ENCODE peak calls at places on chromosomes 7 and 10, in four cellular contexts. One of them, this sample, is unnamed.

GRCh38 chr7:79820387-79820786 is 314.2 kb upstream of the GNAI1 start:
- DNase-seq in A549: no peak
- DNase-seq in spleen: no peak
- DNase-seq in GM12891: no peak
- DNase-seq in this sample: no peak

GRCh38 chr10:131630772-131631258 is 270.0 kb upstream of the PPP2R2D start:
- DNase-seq in A549: peak; percentile 7
- DNase-seq in spleen: no peak
- DNase-seq in GM12891: no peak
- DNase-seq in this sample: no peak

GRCh38 chr7:73622909-73623797 is 1.2 kb downstream of the MLXIPL start:
- DNase-seq in A549: no peak
- DNase-seq in spleen: no peak
- DNase-seq in GM12891: no peak
- DNase-seq in this sample: no peak

GRCh38 chr7:130430841-130431713 is 9.7 kb downstream of the CEP41 start:
- DNase-seq in A549: no peak
- DNase-seq in spleen: no peak
- DNase-seq in GM12891: no peak
- DNase-seq in this sample: no peak

GRCh38 chr7:101099969-101100781 is 14.9 kb downstream of the TRIM56 start:
- DNase-seq in A549: peak; percentile 98
- DNase-seq in spleen: peak; percentile 85
- DNase-seq in GM12891: no peak
- DNase-seq in this sample: peak; percentile 97

GRCh38 chr7:129258649-129259389 is 34.0 kb downstream of the AHCYL2 start:
- DNase-seq in A549: no peak
- DNase-seq in spleen: no peak
- DNase-seq in GM12891: no peak
- DNase-seq in this sample: no peak

GRCh38 chr10:15626937-15627336 is 92.8 kb downstream of the ITGA8 start:
- DNase-seq in A549: no peak
- DNase-seq in spleen: no peak
- DNase-seq in GM12891: no peak
- DNase-seq in this sample: no peak

GRCh38 chr7:23471090-23471859 is 984 bp upstream of the IGF2BP3 start:
- DNase-seq in A549: peak; percentile 92
- DNase-seq in spleen: peak; percentile 77
- DNase-seq in GM12891: peak; percentile 60
- DNase-seq in this sample: peak; percentile 90

GRCh38 chr10:127996586-127996985 is 89.7 kb downstream of the PTPRE start:
- DNase-seq in A549: no peak
- DNase-seq in spleen: no peak
- DNase-seq in GM12891: no peak
- DNase-seq in this sample: no peak

GRCh38 chr7:155590215-155591023 is 44.1 kb upstream of the CNPY1 start:
- DNase-seq in A549: no peak
- DNase-seq in spleen: peak; percentile 91
- DNase-seq in GM12891: no peak
- DNase-seq in this sample: peak; percentile 11

GRCh38 chr7:128071801-128072200 is 40.6 kb upstream of the LRRC4 start:
- DNase-seq in A549: no peak
- DNase-seq in spleen: no peak
- DNase-seq in GM12891: no peak
- DNase-seq in this sample: no peak

GRCh38 chr7:103447073-103447960 is 1.3 kb upstream of the SLC26A5 start:
- DNase-seq in A549: peak; percentile 65
- DNase-seq in spleen: no peak
- DNase-seq in GM12891: peak; percentile 42
- DNase-seq in this sample: peak; percentile 67

GRCh38 chr10:99395750-99396445 is 34.5 kb downstream of the GOT1 start:
- DNase-seq in A549: no peak
- DNase-seq in spleen: no peak
- DNase-seq in GM12891: no peak
- DNase-seq in this sample: no peak

GRCh38 chr10:7206407-7207127 is 204.3 kb downstream of the SFMBT2 start:
- DNase-seq in A549: no peak
- DNase-seq in spleen: no peak
- DNase-seq in GM12891: no peak
- DNase-seq in this sample: no peak

GRCh38 chr7:23264916-23265458 is 18.4 kb downstream of the GPNMB start:
- DNase-seq in A549: no peak
- DNase-seq in spleen: no peak
- DNase-seq in GM12891: no peak
- DNase-seq in this sample: no peak

GRCh38 chr7:56287429-56288138 is 171.4 kb upstream of the NUPR2 start:
- DNase-seq in A549: no peak
- DNase-seq in spleen: peak; percentile 76
- DNase-seq in GM12891: no peak
- DNase-seq in this sample: no peak

GRCh38 chr10:26464632-26465280 is 26.6 kb downstream of the APBB1IP start:
- DNase-seq in A549: no peak
- DNase-seq in spleen: no peak
- DNase-seq in GM12891: no peak
- DNase-seq in this sample: no peak

GRCh38 chr10:128062837-128063563 is 63.2 kb downstream of the MKI67 start:
- DNase-seq in A549: no peak
- DNase-seq in spleen: peak; percentile 90
- DNase-seq in GM12891: no peak
- DNase-seq in this sample: no peak

GRCh38 chr7:44982535-44982923 is 3.7 kb upstream of the MYO1G start:
- DNase-seq in A549: no peak
- DNase-seq in spleen: peak; percentile 9
- DNase-seq in GM12891: no peak
- DNase-seq in this sample: no peak

GRCh38 chr10:58932126-58932525 is 244.3 kb upstream of the PHYHIPL start:
- DNase-seq in A549: no peak
- DNase-seq in spleen: no peak
- DNase-seq in GM12891: no peak
- DNase-seq in this sample: no peak

GRCh38 chr7:135185471-135186260 is 15.2 kb upstream of the CYREN start:
- DNase-seq in A549: no peak
- DNase-seq in spleen: peak; percentile 66
- DNase-seq in GM12891: no peak
- DNase-seq in this sample: no peak

GRCh38 chr7:23334482-23335056 is 35.4 kb downstream of the MALSU1 start:
- DNase-seq in A549: peak; percentile 98
- DNase-seq in spleen: no peak
- DNase-seq in GM12891: no peak
- DNase-seq in this sample: no peak

GRCh38 chr7:148572067-148572522 is 18.5 kb upstream of the C7orf33 start:
- DNase-seq in A549: no peak
- DNase-seq in spleen: no peak
- DNase-seq in GM12891: no peak
- DNase-seq in this sample: no peak

GRCh38 chr7:108204281-108204796 is 74.2 kb upstream of the LAMB4 start:
- DNase-seq in A549: no peak
- DNase-seq in spleen: no peak
- DNase-seq in GM12891: no peak
- DNase-seq in this sample: no peak

DNA sequence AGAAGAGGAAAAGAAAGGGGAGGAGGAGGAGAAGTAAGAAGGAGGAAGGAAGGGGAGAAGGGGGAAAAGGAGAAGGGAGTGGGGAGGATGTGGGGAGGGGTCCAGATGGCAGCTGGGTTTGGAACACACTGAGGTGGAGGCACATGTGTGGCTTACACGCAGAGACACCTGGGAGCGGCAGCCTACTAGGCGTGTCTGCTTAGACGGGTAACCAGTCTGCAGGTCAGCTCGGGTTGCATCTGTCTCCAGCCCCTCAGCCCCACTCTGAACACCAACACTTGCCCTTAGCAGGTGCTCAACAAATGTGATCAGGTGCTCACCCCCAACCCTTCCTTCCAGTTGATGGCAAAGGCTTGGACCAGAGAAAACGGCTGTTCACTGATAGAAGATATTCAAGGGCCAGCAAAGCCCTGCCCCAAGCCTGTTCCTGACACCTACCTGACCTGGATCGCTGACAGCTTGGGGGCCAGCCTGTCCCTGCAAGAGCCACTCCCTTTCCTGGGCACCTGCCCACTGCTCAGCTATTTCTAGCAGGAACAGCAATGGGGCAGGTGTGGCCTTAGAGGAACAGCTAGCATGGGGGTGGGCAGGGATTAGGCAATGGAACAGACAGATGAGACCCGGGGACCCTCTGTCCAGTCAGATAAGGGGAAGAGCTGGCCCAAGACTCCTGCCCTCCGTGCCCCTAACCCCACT is 70.5 kb downstream of the SH3PXD2A start:
- DNase-seq in A549: no peak
- DNase-seq in spleen: no peak
- DNase-seq in GM12891: no peak
- DNase-seq in this sample: no peak
- TF ChIP-seq POLR2A in A549: no peak
- TF ChIP-seq POLR2A in spleen: no peak
- TF ChIP-seq POLR2A in GM12891: no peak
- TF ChIP-seq POLR2A in this sample: no peak

DNA sequence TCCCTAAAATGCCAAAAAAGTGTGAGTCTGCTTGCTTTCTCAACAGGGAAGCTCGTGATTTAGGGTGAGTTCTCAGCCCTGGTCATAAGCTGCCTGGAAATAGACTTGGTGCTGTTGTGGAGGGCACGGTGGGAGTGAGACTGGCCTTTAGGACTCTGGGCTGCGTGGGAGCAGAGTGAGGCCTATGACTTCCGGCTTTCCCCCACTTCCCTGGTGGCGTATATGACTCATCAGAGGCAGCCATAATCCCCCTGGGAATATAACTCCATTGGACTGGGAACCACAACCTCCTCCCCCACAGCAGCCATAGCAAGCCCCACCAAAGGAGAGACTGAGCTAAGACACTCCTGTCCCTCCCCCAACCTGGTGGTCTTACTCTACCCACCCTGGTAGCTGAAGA is 95.0 kb downstream of the PON1 start:
- DNase-seq in A549: no peak
- DNase-seq in spleen: no peak
- DNase-seq in GM12891: no peak
- DNase-seq in this sample: no peak
- TF ChIP-seq POLR2A in A549: no peak
- TF ChIP-seq POLR2A in spleen: no peak
- TF ChIP-seq POLR2A in GM12891: no peak
- TF ChIP-seq POLR2A in this sample: no peak

GRCh38 chr10:129977794-129978193 is 13.7 kb upstream of the EBF3 start:
- DNase-seq in A549: no peak
- DNase-seq in spleen: peak; percentile 50
- DNase-seq in GM12891: no peak
- DNase-seq in this sample: no peak
- TF ChIP-seq POLR2A in A549: no peak
- TF ChIP-seq POLR2A in spleen: no peak
- TF ChIP-seq POLR2A in GM12891: no peak
- TF ChIP-seq POLR2A in this sample: no peak

DNA sequence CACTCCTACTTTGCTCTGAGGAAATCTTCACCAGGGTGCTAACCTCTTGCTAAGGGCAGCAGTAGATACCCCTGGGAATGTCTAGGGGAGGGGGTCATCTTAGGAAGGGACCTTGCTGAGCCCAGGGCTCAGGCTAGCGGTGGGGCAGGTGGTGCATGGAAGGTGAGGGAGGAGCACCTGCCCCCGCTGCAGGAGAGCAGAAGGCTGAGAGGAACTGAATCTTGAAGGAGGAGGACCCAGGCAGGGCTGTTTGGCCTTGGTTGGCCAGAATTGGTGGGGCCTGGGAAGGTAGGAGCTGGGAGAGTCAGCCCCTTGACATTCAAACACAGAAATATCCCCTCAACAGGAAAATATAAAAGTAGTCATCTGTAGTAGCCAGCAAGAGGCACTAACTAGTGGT is 7.0 kb downstream of the CALHM3 start:
- DNase-seq in A549: no peak
- DNase-seq in spleen: no peak
- DNase-seq in GM12891: peak; percentile 63
- DNase-seq in this sample: no peak
- TF ChIP-seq POLR2A in A549: no peak
- TF ChIP-seq POLR2A in spleen: no peak
- TF ChIP-seq POLR2A in GM12891: no peak
- TF ChIP-seq POLR2A in this sample: no peak

GRCh38 chr7:139791316-139791715 is 13.5 kb upstream of the HIPK2 start:
- DNase-seq in A549: no peak
- DNase-seq in spleen: no peak
- DNase-seq in GM12891: no peak
- DNase-seq in this sample: no peak
- TF ChIP-seq POLR2A in A549: no peak
- TF ChIP-seq POLR2A in spleen: no peak
- TF ChIP-seq POLR2A in GM12891: no peak
- TF ChIP-seq POLR2A in this sample: no peak

GRCh38 chr7:80921130-80921529 is 2.3 kb upstream of the SEMA3C start:
- DNase-seq in A549: peak; percentile 64
- DNase-seq in spleen: no peak
- DNase-seq in GM12891: no peak
- DNase-seq in this sample: no peak

GRCh38 chr7:80922254-80923049 is 3.6 kb upstream of the SEMA3C start:
- DNase-seq in A549: no peak
- DNase-seq in spleen: no peak
- DNase-seq in GM12891: no peak
- DNase-seq in this sample: no peak

GRCh38 chr7:80918406-80918805 is 445 bp downstream of the SEMA3C start:
- DNase-seq in A549: peak; percentile 36
- DNase-seq in spleen: no peak
- DNase-seq in GM12891: peak; percentile 20
- DNase-seq in this sample: peak; percentile 45

GRCh38 chr7:80916770-80917681 is 1.8 kb downstream of the SEMA3C start:
- DNase-seq in A549: peak; percentile 81
- DNase-seq in spleen: no peak
- DNase-seq in GM12891: no peak
- DNase-seq in this sample: peak; percentile 18

DNA sequence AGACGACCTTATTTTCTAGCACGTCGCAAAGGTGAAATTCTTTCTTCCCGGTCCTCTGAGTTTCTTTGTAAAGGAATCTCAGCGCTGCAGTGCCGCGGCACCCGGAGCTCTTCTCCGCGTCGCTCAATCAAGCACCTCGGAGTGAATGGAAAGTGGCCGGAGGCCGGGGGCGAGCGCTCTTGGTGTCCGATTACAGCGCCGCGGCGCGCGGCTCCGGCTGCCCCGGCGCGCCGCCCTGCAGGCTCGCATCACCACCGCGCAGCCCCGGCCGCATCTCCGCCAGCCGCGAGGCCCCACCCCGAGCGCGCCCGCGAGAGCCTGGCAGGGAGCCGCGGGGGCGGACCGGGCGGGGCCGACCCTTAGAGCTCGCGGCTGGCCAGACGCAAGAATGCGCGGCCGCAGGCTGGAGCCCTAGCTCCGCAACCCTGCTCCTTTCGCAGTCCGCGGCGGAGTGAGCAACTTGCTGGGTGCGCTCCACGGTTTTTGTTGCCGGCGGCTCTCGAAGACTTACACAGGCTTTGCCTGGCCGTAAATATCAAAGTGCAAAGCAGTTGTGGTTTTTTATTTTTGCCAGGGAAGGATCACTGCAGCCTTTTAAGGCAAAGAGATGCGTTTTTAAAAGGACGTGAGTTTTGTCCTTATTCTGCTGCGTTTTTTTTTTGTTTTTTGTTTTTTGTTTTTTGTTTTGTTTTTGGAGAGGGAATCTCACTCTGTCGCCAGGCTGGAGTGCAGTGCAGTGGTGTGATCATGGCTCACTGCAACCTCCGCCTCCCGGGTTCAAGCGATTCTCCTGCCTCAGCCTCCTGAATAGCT is at the start of gene SEMA3C:
- DNase-seq in A549: peak; percentile 94
- DNase-seq in spleen: peak; percentile 91
- DNase-seq in GM12891: peak; percentile 29
- DNase-seq in this sample: peak; percentile 88
- TF ChIP-seq POLR2A in A549: peak; percentile 91
- TF ChIP-seq POLR2A in spleen: no peak
- TF ChIP-seq POLR2A in GM12891: no peak
- TF ChIP-seq POLR2A in this sample: no peak